ENCODE peak calls at places on chromosomes 5 and 9, in four cellular contexts. I is OCI-LY7, X is fibroblast of lung, T is heart right ventricle. P is an unnamed sample.

GRCh38 chr9:115006660-115007059 is 76.3 kb upstream of the TNFSF8 start:
- DNase-seq in I (no peak), X (peak; percentile 98), T (no peak), P (no peak)

GRCh38 chr5:113806250-113806649 is 292.8 kb downstream of the YTHDC2 start:
- DNase-seq in X (peak; percentile 75), T (no peak), I (no peak), P (no peak)

GRCh38 chr5:176741566-176742211 is 68.7 kb upstream of the UNC5A start:
- DNase-seq in T (no peak), X (no peak), I (no peak), P (no peak)

GRCh38 chr5:79120221-79120620 is 8.6 kb downstream of the BHMT start:
- DNase-seq in I (no peak), T (no peak), X (peak; percentile 42), P (no peak)

GRCh38 chr5:100647461-100648230 is 112.5 kb downstream of the FAM174A start:
- DNase-seq in I (no peak), T (peak; percentile 54), X (peak; percentile 27), P (peak; percentile 20)

GRCh38 chr5:131305906-131306305 is 42.1 kb downstream of the CDC42SE2 start:
- DNase-seq in I (no peak), T (no peak), X (peak; percentile 77), P (no peak)

GRCh38 chr9:19564396-19565061 is 155.7 kb downstream of the ACER2 start:
- DNase-seq in T (no peak), I (no peak), X (no peak), P (no peak)

GRCh38 chr5:165188555-165189260 is 1683.3 kb downstream of the MAT2B start:
- DNase-seq in X (no peak), I (no peak), T (no peak), P (no peak)

GRCh38 chr9:100057624-100058023 is 41.2 kb downstream of the ERP44 start:
- DNase-seq in X (no peak), T (no peak), I (no peak), P (no peak)

GRCh38 chr5:126694403-126694802 is 82.5 kb upstream of the LMNB1 start:
- DNase-seq in X (peak; percentile 46), I (no peak), T (no peak), P (no peak)

GRCh38 chr5:140202078-140202477 is 27.1 kb downstream of the CYSTM1 start:
- DNase-seq in X (peak; percentile 62), T (no peak), I (no peak), P (peak; percentile 12)

GRCh38 chr9:88604836-88605499 is 70.0 kb downstream of the NXNL2 start:
- DNase-seq in I (no peak), X (peak; percentile 30), T (no peak), P (no peak)

GRCh38 chr5:135545115-135545514 is 9.4 kb upstream of the NEUROG1 start:
- DNase-seq in I (no peak), T (no peak), X (no peak), P (no peak)

GRCh38 chr9:684055-684949 is 157.2 kb upstream of the DMRT1 start:
- DNase-seq in T (no peak), I (no peak), X (peak; percentile 92), P (peak; percentile 32)

GRCh38 chr9:37943329-37944265 is 39.7 kb upstream of the SLC25A51 start:
- DNase-seq in T (no peak), X (peak; percentile 97), I (no peak), P (no peak)

GRCh38 chr5:135140805-135141204 is 106.8 kb upstream of the PITX1 start:
- DNase-seq in T (no peak), I (peak; percentile 19), X (peak; percentile 85), P (no peak)

GRCh38 chr5:17463653-17464052 is 34.4 kb upstream of the TAF11L2 start:
- DNase-seq in T (no peak), I (no peak), X (no peak), P (no peak)

GRCh38 chr9:108924436-108924835 is 9.5 kb downstream of the ELP1 start:
- DNase-seq in I (no peak), X (no peak), T (no peak), P (no peak)

GRCh38 chr5:93433422-93433821 is 147.6 kb downstream of the NR2F1-AS1 start:
- DNase-seq in X (peak; percentile 75), T (no peak), I (no peak), P (no peak)

GRCh38 chr5:169831331-169831730 is 149.0 kb downstream of the INSYN2B start:
- DNase-seq in T (no peak), X (no peak), I (no peak), P (no peak)

GRCh38 chr9:125025584-125025983 is 84.7 kb upstream of the GOLGA1 start:
- DNase-seq in T (no peak), I (no peak), X (no peak), P (no peak)

GRCh38 chr5:43041131-43041668 is 1.1 kb upstream of the ANXA2R start:
- DNase-seq in I (peak; percentile 61), X (no peak), T (peak; percentile 60), P (no peak)

GRCh38 chr9:33239922-33240321 is at the start of gene SPINK4:
- DNase-seq in I (no peak), T (peak; percentile 30), X (peak; percentile 67), P (no peak)

GRCh38 chr5:127400946-127401670 is 110.5 kb downstream of the MEGF10 start:
- DNase-seq in X (peak; percentile 79), I (no peak), T (no peak), P (no peak)

GRCh38 chr9:126694206-126695081 is 80.7 kb downstream of the LMX1B start:
- DNase-seq in T (no peak), I (no peak), X (no peak), P (no peak)

GRCh38 chr5:165209101-165209727 is 1703.8 kb downstream of the MAT2B start:
- DNase-seq in I (peak; percentile 16), X (peak; percentile 26), T (no peak), P (no peak)

GRCh38 chr9:120841930-120842684 is 615 bp downstream of the PSMD5 start:
- DNase-seq in X (peak; percentile 15), T (no peak), I (peak; percentile 28), P (no peak)

GRCh38 chr5:143311955-143312354 is 91.5 kb downstream of the NR3C1 start:
- DNase-seq in X (peak; percentile 36), T (no peak), I (no peak), P (no peak)
- H3K27ac ChIP-seq in X (peak overlapping the region; percentile 87), T (no peak overlapping the region), I (no peak overlapping the region), P (peak overlapping the region; percentile 48)

DNA sequence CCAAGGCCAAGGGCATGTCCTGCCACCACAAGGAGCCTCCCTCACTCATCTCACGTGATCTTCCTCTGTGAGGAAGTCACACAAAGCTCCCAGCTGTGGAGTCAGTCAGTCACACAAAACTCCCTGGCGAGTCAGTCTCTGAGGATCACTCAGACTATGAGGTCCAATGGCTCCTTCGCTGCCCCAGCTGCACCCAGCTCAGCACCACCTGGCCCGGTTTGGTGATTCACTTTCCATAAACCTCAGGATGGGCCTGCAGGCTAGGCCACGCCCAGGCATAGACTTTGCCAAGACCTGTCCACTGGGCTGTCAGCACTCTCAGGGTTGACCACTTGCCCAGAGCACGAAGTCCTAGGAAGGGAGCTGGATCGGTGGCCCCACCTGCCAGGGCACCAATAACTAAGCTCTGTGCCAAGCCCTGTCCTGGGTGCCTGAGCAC is 233.8 kb downstream of the HSPA4 start:
- DNase-seq in X (peak; percentile 67), I (no peak), T (peak; percentile 54), P (peak; percentile 91)
- H3K27ac ChIP-seq in X (no peak overlapping the region), I (no peak overlapping the region), T (no peak overlapping the region), P (peak overlapping the region; percentile 94)

GRCh38 chr5:111532873-111533272 is 20.5 kb upstream of the STARD4 start:
- DNase-seq in X (no peak), I (no peak), T (no peak), P (no peak)

GRCh38 chr5:111535879-111536549 is 23.7 kb upstream of the STARD4 start:
- DNase-seq in T (no peak), I (no peak), X (no peak), P (no peak)

GRCh38 chr5:111530298-111530740 is 18.0 kb upstream of the STARD4 start:
- DNase-seq in I (peak; percentile 75), X (peak; percentile 94), T (peak; percentile 82), P (peak; percentile 44)
- H3K27ac ChIP-seq in I (peak overlapping the region; percentile 33), X (no peak overlapping the region), T (peak overlapping the region; percentile 56), P (peak overlapping the region; percentile 46)

GRCh38 chr5:472656-473343 is 29.8 kb downstream of the EXOC3 start:
- DNase-seq in I (peak; percentile 91), X (peak; percentile 72), T (peak; percentile 91), P (peak; percentile 70)
- H3K27ac ChIP-seq in I (peak overlapping the region; percentile 50), X (peak overlapping the region; percentile 79), T (peak overlapping the region; percentile 85), P (peak overlapping the region; percentile 90)